ENCODE peak calls at places on chromosomes 11 and 22, in five cellular contexts. H, U, Q, K and J are unnamed samples.

GRCh38 chr22:39703890-39704658 is 133.5 kb downstream of the CACNA1I start:
- DNase-seq in H (no peak), U (no peak), Q (no peak), K (no peak), J (no peak)

GRCh38 chr11:103624708-103625623 is 411.5 kb upstream of the DDI1 start:
- DNase-seq in H (peak), U (no peak), Q (no peak), K (no peak), J (no peak)

GRCh38 chr22:20576445-20576816 is 69.0 kb downstream of the MED15 start:
- DNase-seq in H (no peak), U (no peak), Q (no peak), K (no peak), J (no peak)

GRCh38 chr11:3153291-3153861 is 11.7 kb downstream of the OSBPL5 start:
- DNase-seq in H (no peak), U (no peak), Q (no peak), K (no peak), J (peak)

GRCh38 chr11:16630651-16631050 is 107.8 kb upstream of the C11orf58 start:
- DNase-seq in H (no peak), U (no peak), Q (no peak), K (no peak), J (no peak)

GRCh38 chr11:14973621-14974020 is 1.5 kb upstream of the CALCA start:
- DNase-seq in H (no peak), U (peak), Q (no peak), K (no peak), J (no peak)

GRCh38 chr22:34760276-34761008 is 305.5 kb upstream of the ISX start:
- DNase-seq in H (no peak), U (no peak), Q (no peak), K (no peak), J (no peak)

GRCh38 chr11:113201055-113201818 is 113.1 kb upstream of the TTC12 start:
- DNase-seq in H (no peak), U (no peak), Q (no peak), K (no peak), J (no peak)

GRCh38 chr11:662689-663274 is 25.7 kb downstream of the DRD4 start:
- DNase-seq in H (peak), U (peak), Q (peak), K (peak), J (no peak)

GRCh38 chr11:4190098-4190497 is 95.5 kb downstream of the RRM1 start:
- DNase-seq in H (no peak), U (peak), Q (no peak), K (no peak), J (no peak)

GRCh38 chr22:42623756-42624446 is 9.2 kb upstream of the POLDIP3 start:
- DNase-seq in H (no peak), U (no peak), Q (no peak), K (no peak), J (no peak)

GRCh38 chr11:44773351-44773965 is 46.7 kb downstream of the TSPAN18 start:
- DNase-seq in H (no peak), U (peak), Q (no peak), K (no peak), J (no peak)

GRCh38 chr11:114368918-114369680 is 31.2 kb downstream of the C11orf71 start:
- DNase-seq in H (no peak), U (no peak), Q (no peak), K (no peak), J (no peak)

GRCh38 chr22:46052331-46052771 is 75.4 kb upstream of the WNT7B start:
- DNase-seq in H (no peak), U (no peak), Q (no peak), K (no peak), J (no peak)

GRCh38 chr11:93063101-93063500 is 93.7 kb downstream of the MTNR1B start:
- DNase-seq in H (no peak), U (no peak), Q (no peak), K (no peak), J (no peak)

GRCh38 chr22:25402501-25403283 is 161.8 kb upstream of the GRK3 start:
- DNase-seq in H (no peak), U (no peak), Q (peak), K (no peak), J (no peak)

GRCh38 chr11:47440054-47440476 is 8.9 kb downstream of the RAPSN start:
- DNase-seq in H (no peak), U (no peak), Q (peak), K (no peak), J (no peak)

GRCh38 chr11:66285250-66285947 is 3.5 kb downstream of the YIF1A start:
- DNase-seq in H (no peak), U (no peak), Q (no peak), K (no peak), J (no peak)

GRCh38 chr11:102564110-102564509 is 33.6 kb upstream of the MMP7 start:
- DNase-seq in H (peak), U (no peak), Q (peak), K (peak), J (no peak)

GRCh38 chr11:41497974-41498373 is 38.5 kb upstream of the LRRC4C start:
- DNase-seq in H (no peak), U (peak), Q (no peak), K (no peak), J (peak)

GRCh38 chr11:25981998-25982397 is 349.9 kb upstream of the ANO3 start:
- DNase-seq in H (peak), U (no peak), Q (peak), K (no peak), J (peak)

GRCh38 chr11:1274501-1274900 is 34.9 kb downstream of the TOLLIP start:
- DNase-seq in H (no peak), U (no peak), Q (no peak), K (no peak), J (no peak)

GRCh38 chr11:73139476-73140198 is 2.5 kb downstream of the FCHSD2 start:
- DNase-seq in H (peak), U (no peak), Q (peak), K (no peak), J (peak)

GRCh38 chr22:37884420-37884819 is 21.7 kb upstream of the MICALL1 start:
- DNase-seq in H (no peak), U (no peak), Q (no peak), K (no peak), J (no peak)

GRCh38 chr22:37893583-37893983 is 12.5 kb upstream of the MICALL1 start:
- DNase-seq in H (no peak), U (no peak), Q (peak), K (no peak), J (no peak)

GRCh38 chr22:37892566-37893338 is 13.3 kb upstream of the MICALL1 start:
- DNase-seq in H (no peak), U (no peak), Q (no peak), K (no peak), J (no peak)

GRCh38 chr22:37891926-37892325 is 14.2 kb upstream of the MICALL1 start:
- DNase-seq in H (no peak), U (no peak), Q (no peak), K (no peak), J (no peak)

DNA sequence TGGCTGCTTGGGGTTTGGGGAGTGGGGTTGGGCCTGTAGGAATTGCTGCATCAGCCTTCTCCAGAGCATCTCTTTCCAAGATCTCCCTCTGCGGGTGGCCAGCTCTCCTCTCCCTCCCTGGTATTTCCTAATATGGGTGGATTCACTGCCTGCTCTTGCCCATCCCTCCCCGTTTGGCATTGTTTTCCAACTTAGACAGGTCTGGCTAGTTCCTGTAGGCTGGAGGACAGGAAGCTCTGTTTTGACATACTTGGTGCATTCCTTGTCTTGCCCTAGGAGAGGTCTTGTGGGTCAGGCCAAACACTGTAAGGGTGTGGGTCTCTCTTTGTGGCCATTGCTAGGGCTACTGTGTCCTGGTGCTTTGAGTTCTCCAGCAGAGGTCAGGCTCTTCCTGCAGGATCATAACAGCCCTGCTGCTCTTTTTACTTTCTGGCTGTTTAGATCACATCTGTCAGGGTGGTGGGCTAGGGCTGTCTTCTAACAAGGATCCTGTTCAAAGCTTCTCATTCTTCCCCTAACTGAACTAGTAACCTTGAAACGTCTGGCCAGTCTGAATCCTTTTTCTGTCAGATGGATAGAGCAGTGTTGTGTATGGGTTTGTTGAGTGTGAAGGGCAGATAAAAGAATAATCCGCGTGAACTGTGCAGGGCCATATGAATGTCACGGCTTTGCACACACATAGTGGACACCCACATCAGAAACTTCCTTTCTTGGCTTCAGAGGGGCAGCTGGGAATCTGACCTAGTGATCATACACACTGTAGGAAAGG is 18.3 kb upstream of the MICALL1 start:
- DNase-seq in H (peak), U (no peak), Q (no peak), K (no peak), J (no peak)
- H3K9ac ChIP-seq in H (no peak), U (no peak), Q (no peak), K (no peak), J (no peak)

GRCh38 chr22:29202231-29203192 is 3.2 kb upstream of the EMID1 start:
- DNase-seq in H (peak), U (no peak), Q (peak), K (no peak), J (peak)
- TF ChIP-seq POLR2AphosphoS5 in H (no peak), U (no peak), Q (no peak), K (no peak), J (no peak)

GRCh38 chr11:121241300-121242176 is 51.0 kb upstream of the SC5D start:
- DNase-seq in H (no peak), U (no peak), Q (no peak), K (no peak), J (no peak)
- H3K9ac ChIP-seq in H (no peak), U (no peak), Q (no peak), K (no peak), J (no peak)

DNA sequence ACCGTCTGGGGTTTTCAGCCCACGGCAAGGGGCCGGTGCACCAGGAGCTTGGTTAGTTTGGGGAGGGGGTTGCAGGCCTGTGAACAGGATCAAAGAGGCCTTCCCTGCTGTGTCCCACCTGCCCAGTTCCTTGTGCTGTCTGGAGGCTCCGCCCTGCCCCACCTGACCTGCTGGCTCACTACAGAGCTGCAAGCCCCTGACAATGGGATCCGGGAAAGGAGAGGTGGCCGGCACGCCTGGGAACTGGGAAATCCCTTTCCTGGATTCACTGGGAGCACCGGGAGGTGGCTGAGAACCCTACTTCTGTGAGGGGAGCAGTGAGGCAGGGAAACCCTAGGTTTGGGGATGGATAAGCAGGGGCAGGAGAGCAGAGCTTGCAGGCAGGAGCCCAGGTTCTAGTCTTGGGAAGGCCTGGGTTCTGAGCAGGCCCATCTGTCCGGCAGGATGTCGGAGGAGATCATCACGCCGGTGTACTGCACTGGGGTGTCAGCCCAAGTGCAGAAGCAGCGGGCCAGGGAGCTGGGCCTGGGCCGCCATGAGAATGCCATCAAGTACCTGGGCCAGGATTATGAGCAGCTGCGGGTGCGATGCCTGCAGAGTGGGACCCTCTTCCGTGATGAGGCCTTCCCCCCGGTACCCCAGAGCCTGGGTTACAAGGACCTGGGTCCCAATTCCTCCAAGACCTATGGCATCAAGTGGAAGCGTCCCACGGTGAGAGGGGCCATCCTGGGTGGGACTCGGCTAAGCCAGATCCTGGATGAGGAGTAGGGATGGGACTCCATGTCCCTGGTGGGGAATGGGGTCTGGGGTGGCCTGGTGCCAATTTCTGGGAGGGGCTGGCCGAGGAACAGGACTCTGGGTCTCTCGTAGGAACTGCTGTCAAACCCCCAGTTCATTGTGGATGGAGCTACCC is 786 bp downstream of the CAPN1 start:
- DNase-seq in H (peak), U (no peak), Q (peak), K (peak), J (no peak)
- TF ChIP-seq POLR2AphosphoS5 in H (no peak), U (no peak), Q (no peak), K (no peak), J (no peak)

DNA sequence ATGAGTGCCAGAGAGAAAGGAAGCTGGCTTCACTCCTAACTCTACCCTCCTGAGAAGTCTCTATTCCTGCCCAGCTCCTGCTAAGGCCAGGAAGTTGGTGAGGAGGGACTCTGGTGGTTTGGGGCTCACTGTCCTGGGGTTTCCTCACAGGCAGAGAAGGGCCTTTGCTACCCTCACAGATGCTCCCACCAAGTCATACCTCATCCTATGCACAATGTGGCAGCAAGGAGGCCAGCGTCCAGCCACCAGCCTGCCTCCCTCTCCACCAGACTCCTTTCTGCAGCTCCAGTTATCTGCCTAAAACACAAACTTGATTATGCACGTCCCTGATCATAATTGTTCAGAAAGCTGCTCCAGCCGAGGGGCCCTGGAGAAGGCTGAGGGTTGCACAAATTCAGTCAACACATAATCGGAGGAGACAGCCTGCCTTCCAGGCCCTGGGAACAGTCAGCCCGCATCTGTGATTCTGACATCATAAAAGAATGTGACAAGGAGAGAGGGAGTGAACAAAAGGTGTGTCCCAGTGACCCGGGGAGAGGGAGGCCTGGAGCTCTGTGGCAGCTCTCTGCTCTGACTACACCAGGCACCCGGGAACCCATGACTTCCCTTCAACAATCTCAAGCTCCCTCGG is 28.8 kb downstream of the DKK3 start:
- DNase-seq in H (no peak), U (no peak), Q (no peak), K (no peak), J (no peak)
- H3K9ac ChIP-seq in H (peak), U (no peak), Q (no peak), K (no peak), J (no peak)

GRCh38 chr11:35179466-35180135 is 40.6 kb downstream of the CD44 start:
- DNase-seq in H (no peak), U (no peak), Q (no peak), K (no peak), J (no peak)

GRCh38 chr11:35185696-35186095 is 46.7 kb downstream of the CD44 start:
- DNase-seq in H (no peak), U (no peak), Q (no peak), K (no peak), J (no peak)

GRCh38 chr11:35182317-35182939 is 43.5 kb downstream of the CD44 start:
- DNase-seq in H (no peak), U (no peak), Q (no peak), K (no peak), J (no peak)

GRCh38 chr11:35180311-35181233 is 41.6 kb downstream of the CD44 start:
- DNase-seq in H (no peak), U (no peak), Q (no peak), K (no peak), J (no peak)

GRCh38 chr11:35183526-35183925 is 44.6 kb downstream of the CD44 start:
- DNase-seq in H (no peak), U (no peak), Q (no peak), K (no peak), J (no peak)
- TF ChIP-seq POLR2AphosphoS5 in H (no peak), U (no peak), Q (no peak), K (no peak), J (no peak)

GRCh38 chr11:22416462-22416861 is 78.3 kb downstream of the SLC17A6 start:
- DNase-seq in H (no peak), U (no peak), Q (no peak), K (no peak), J (no peak)
- H3K9ac ChIP-seq in H (no peak), U (no peak), Q (no peak), K (no peak), J (no peak)